ENCODE peak calls at places on chromosome 15, in five cellular contexts. M, R, Y, U and C are unnamed samples.

GRCh38 chr15:61762682-61763081 is 297.6 kb downstream of the VPS13C start:
- DNase-seq in U (no peak), Y (no peak), M (no peak), R (no peak), C (no peak)

GRCh38 chr15:58513008-58513407 is 81.2 kb downstream of the LIPC start:
- DNase-seq in M (no peak), U (no peak), Y (no peak), R (no peak), C (no peak)

GRCh38 chr15:42444415-42445063 is 46.4 kb downstream of the ZNF106 start:
- DNase-seq in M (no peak), R (peak), U (no peak), Y (no peak), C (no peak)

GRCh38 chr15:58453931-58454793 is 22.4 kb downstream of the LIPC start:
- DNase-seq in R (peak), U (no peak), Y (no peak), M (no peak), C (no peak)

GRCh38 chr15:49145651-49146609 is 9.5 kb downstream of the COPS2 start:
- DNase-seq in M (peak), Y (no peak), R (peak), U (no peak), C (peak)

GRCh38 chr15:58604455-58604923 is 145.0 kb downstream of the ADAM10 start:
- DNase-seq in R (no peak), M (no peak), Y (no peak), U (no peak), C (peak)

GRCh38 chr15:66252411-66253295 is 897 bp downstream of the MEGF11 start:
- DNase-seq in R (peak), Y (no peak), M (peak), U (no peak), C (peak)

GRCh38 chr15:41429003-41429890 is 12.4 kb downstream of the RTF1 start:
- DNase-seq in Y (peak), R (no peak), M (no peak), U (no peak), C (no peak)

GRCh38 chr15:100968043-100968966 is 49.1 kb downstream of the LRRK1 start:
- DNase-seq in U (no peak), M (no peak), R (no peak), Y (peak), C (no peak)

GRCh38 chr15:43749690-43750345 is 3.6 kb downstream of the PDIA3 start:
- DNase-seq in R (no peak), M (no peak), Y (peak), U (no peak), C (no peak)

GRCh38 chr15:41115652-41116115 is 396 bp downstream of the INO80 start:
- DNase-seq in U (no peak), R (peak), M (peak), Y (no peak), C (peak)

GRCh38 chr15:80844011-80844732 is 65.0 kb downstream of the CEMIP start:
- DNase-seq in M (no peak), Y (no peak), R (no peak), U (no peak), C (peak)

GRCh38 chr15:34699968-34700640 is 54.7 kb downstream of the GJD2 start:
- DNase-seq in M (no peak), R (no peak), Y (no peak), U (no peak), C (no peak)

GRCh38 chr15:40103124-40103858 is 5.4 kb downstream of the BMF start:
- DNase-seq in R (no peak), M (no peak), Y (no peak), U (no peak), C (no peak)

GRCh38 chr15:68258684-68259083 is 18.9 kb upstream of the FEM1B start:
- DNase-seq in M (no peak), R (no peak), U (no peak), Y (no peak), C (no peak)

GRCh38 chr15:53829471-53829870 is 70.0 kb upstream of the WDR72 start:
- DNase-seq in U (no peak), Y (no peak), R (no peak), M (no peak), C (no peak)

GRCh38 chr15:33068531-33068990 is 126.0 kb downstream of the FMN1 start:
- DNase-seq in U (no peak), Y (no peak), M (no peak), R (no peak), C (peak)

GRCh38 chr15:50124557-50125080 is 5.6 kb upstream of the ATP8B4 start:
- DNase-seq in R (no peak), U (no peak), M (no peak), Y (no peak), C (no peak)

GRCh38 chr15:93037341-93038063 is 51.5 kb downstream of the RGMA start:
- DNase-seq in Y (no peak), M (no peak), R (no peak), U (no peak), C (no peak)

GRCh38 chr15:33182278-33182905 is 12.1 kb downstream of the FMN1 start:
- DNase-seq in Y (no peak), U (no peak), R (no peak), M (no peak), C (no peak)

GRCh38 chr15:60476713-60477112 is 2.2 kb downstream of the ICE2 start:
- DNase-seq in R (no peak), U (no peak), M (no peak), Y (no peak), C (peak)

GRCh38 chr15:92109485-92109884 is 256.0 kb downstream of the SLCO3A1 start:
- DNase-seq in Y (no peak), M (no peak), R (no peak), U (no peak), C (no peak)

GRCh38 chr15:25181290-25182097 is 226.7 kb downstream of the SNRPN start:
- DNase-seq in Y (no peak), U (no peak), R (no peak), M (no peak), C (no peak)

GRCh38 chr15:42544858-42545629 is 3.5 kb downstream of the LRRC57 start:
- DNase-seq in R (no peak), Y (no peak), U (no peak), M (no peak), C (no peak)

GRCh38 chr15:67048281-67049279 is 16.8 kb upstream of the SMAD3 start:
- DNase-seq in R (no peak), Y (no peak), U (no peak), M (no peak), C (peak)

GRCh38 chr15:78282324-78282723 is 17.1 kb downstream of the SKIC8 start:
- DNase-seq in M (no peak), U (no peak), R (no peak), Y (no peak), C (no peak)

GRCh38 chr15:92361321-92362090 is 32.2 kb upstream of the ST8SIA2 start:
- DNase-seq in Y (no peak), M (no peak), U (no peak), R (no peak), C (no peak)

GRCh38 chr15:31975446-31976229 is 54.7 kb upstream of the CHRNA7 start:
- DNase-seq in U (no peak), M (no peak), R (no peak), Y (no peak), C (no peak)

GRCh38 chr15:60830479-60830878 is 351.5 kb upstream of the ICE2 start:
- DNase-seq in U (no peak), Y (no peak), M (no peak), R (no peak), C (no peak)

GRCh38 chr15:31586841-31587240 is 260.2 kb downstream of the KLF13 start:
- DNase-seq in M (no peak), U (no peak), R (no peak), Y (no peak), C (no peak)

GRCh38 chr15:25710184-25710583 is 152.9 kb downstream of the ATP10A start:
- DNase-seq in U (peak), R (peak), M (no peak), Y (no peak), C (peak)

GRCh38 chr15:38624248-38625214 is 59.9 kb upstream of the RASGRP1 start:
- DNase-seq in R (no peak), U (no peak), Y (no peak), M (no peak), C (no peak)

GRCh38 chr15:38620851-38621594 is 56.4 kb upstream of the RASGRP1 start:
- DNase-seq in U (no peak), M (no peak), R (no peak), Y (no peak), C (no peak)

GRCh38 chr15:38622317-38622716 is 57.7 kb upstream of the RASGRP1 start:
- DNase-seq in Y (no peak), M (no peak), U (no peak), R (no peak), C (no peak)

GRCh38 chr15:38623744-38624143 is 59.1 kb upstream of the RASGRP1 start:
- DNase-seq in M (no peak), R (no peak), Y (no peak), U (no peak), C (no peak)

DNA sequence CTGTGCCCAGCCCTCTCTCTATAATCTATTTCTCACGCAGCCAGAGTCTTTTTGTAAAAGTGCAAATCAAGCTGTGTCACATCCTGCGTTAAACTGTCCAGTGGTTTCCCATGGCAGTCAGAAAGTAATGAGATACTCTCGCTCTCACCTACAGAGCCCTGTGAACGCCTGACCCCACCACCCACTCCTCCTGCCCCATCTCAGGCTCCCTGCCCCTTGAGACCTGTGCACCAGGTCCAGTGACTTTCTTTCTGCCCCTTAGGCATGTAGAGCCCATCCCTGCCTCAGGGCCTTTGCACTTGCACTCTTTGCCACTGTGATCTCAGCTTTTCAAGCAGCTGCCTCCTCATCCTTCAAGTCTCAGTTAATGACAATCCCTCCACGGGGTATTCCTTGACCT is 58.3 kb upstream of the RASGRP1 start:
- DNase-seq in U (no peak), M (no peak), Y (no peak), R (no peak), C (no peak)
- TF ChIP-seq SRF in U (no peak), M (no peak), Y (no peak), R (no peak), C (no peak)

DNA sequence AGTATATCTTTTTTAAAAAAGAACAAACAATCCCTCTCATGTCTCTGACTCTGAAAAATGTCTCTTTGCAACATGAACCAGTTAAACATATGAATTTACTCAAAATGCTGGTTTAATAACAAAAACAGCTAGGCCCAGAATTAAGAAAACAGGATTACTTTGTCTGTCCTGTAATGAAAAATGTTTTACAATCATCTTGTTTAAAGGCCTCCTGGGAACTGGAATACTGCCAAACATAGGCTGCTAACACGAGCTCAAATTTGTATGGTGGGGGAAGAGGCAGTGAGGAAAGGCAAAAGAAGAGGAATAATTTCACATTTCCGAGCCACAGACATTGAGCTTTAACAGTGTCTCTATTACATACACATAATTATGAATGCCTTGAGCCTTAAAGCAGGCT is 61.7 kb upstream of the PPIB start:
- DNase-seq in U (no peak), Y (no peak), R (peak), M (no peak), C (peak)
- TF ChIP-seq SRF in U (no peak), Y (no peak), R (no peak), M (no peak), C (no peak)

GRCh38 chr15:86759766-86760165 is 680.1 kb downstream of the AGBL1 start:
- DNase-seq in R (no peak), M (no peak), Y (no peak), U (no peak), C (no peak)
- TF ChIP-seq SRF in R (no peak), M (no peak), Y (no peak), U (no peak), C (no peak)

GRCh38 chr15:63233667-63234419 is 43.6 kb upstream of the APH1B start:
- DNase-seq in U (no peak), M (no peak), Y (no peak), R (no peak), C (peak)
- TF ChIP-seq SRF in U (no peak), M (no peak), Y (no peak), R (no peak), C (no peak)

DNA sequence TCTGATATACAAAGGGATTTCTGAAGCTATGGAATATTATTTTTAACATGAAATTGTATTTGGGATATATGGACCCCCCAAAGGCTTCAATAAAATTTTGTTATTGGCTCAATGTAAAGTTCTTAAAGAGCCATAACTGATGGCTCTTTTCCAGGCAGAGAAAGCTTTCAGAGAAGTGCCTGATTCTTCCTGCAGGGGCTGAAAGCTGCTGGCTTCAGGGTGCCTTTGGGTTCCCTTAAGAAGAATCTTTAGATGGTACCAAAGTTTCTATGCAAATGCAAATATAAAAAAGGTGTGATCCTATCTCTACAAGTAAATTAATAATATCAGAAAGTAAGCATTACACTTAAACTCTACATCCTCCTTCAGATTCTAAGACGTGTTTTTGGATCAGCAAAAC is 72.6 kb downstream of the NR2F2 start:
- DNase-seq in Y (no peak), U (no peak), R (no peak), M (no peak), C (no peak)
- TF ChIP-seq SRF in Y (no peak), U (no peak), R (no peak), M (no peak), C (no peak)

GRCh38 chr15:71515375-71516186 is 294.8 kb upstream of the NR2E3 start:
- DNase-seq in U (no peak), R (no peak), Y (no peak), M (no peak), C (no peak)

GRCh38 chr15:71506946-71507345 is 303.4 kb upstream of the NR2E3 start:
- DNase-seq in M (no peak), Y (no peak), R (no peak), U (no peak), C (no peak)

GRCh38 chr15:71517751-71518150 is 292.6 kb upstream of the NR2E3 start:
- DNase-seq in U (no peak), Y (no peak), R (no peak), M (no peak), C (no peak)

GRCh38 chr15:71508081-71508682 is 302.2 kb upstream of the NR2E3 start:
- DNase-seq in M (no peak), U (no peak), R (no peak), Y (peak), C (no peak)

DNA sequence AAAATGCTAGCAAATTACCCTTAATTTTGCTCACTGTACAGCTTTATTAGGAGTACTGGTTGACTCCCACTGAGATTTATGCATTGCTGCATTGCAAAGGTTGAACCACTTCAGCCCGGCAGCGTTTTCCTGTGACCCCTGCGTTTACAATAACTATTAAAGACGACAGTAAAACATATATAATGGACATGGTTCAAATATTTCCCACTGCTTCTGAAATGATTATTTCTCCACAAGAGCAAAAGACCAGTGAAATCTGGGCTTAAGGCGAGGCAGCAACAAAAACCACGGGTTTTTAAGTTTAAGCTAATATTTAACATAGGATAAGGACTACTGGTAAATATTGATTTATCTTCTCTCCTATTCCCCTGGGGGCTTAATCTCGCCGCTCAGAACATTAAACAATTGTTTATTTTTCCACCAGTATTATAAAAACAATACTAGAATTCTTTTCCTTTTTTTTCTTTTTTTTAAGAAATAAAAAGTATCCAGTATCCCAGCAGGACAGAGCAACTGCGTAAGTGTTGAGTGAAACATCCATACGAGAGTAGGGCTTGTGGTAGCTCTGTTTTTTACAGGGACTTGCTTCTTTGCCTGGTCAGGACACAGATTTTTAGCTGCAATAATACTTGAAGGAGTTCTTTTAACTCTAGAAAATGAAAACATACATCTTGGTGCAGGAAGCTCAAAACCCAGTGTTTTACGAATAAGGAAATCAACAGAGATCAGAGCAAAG is 297.9 kb upstream of the NR2E3 start:
- DNase-seq in U (no peak), Y (no peak), R (no peak), M (no peak), C (peak)
- TF ChIP-seq SRF in U (no peak), Y (no peak), R (no peak), M (no peak), C (no peak)

DNA sequence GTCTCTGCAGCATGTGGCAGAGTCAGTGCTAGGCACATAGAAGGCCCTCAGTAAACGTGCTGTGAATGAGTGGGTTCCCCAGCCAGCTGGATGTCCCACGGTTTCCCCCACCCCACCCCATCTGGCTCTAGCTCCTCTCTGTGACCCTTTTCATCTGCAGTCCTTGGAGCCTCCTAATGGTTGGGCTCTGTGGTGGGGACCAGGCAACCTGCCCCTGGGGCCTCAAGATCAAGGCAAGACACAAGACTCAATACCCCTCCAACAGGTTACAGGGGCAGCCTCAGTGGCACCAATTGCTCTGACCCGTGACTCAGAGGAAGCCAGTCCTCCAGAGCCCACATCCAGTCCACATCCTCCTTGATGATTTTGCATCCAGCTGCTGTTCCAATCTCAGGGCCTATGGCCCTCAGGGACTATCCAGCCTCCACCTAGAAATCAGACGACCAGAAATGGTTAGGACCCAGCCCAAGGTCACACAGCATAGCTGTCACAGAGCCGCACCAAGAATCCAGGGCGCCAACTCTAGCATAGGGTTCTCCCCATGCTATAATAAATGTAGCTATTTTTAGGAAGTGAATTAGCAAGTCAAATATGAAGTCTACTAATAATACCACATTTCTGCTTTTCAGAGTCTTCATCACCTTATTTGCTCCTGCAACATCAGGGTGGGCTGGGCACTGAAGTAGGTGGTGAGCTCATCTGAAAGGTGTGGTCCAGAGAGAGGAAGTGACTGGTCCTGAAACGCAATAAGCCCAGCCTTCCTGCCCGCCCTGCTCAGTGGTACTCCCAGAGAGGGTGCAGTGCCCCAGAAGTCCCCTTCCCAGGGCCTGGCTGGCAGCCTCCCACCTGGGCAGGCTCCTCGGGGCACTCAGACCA is 17.4 kb upstream of the CYP11A1 start:
- DNase-seq in Y (peak), R (no peak), M (no peak), U (no peak), C (no peak)
- TF ChIP-seq SRF in Y (no peak), R (no peak), M (no peak), U (no peak), C (no peak)